ENCODE peak calls at places on chromosomes 11 and 22, in ten cellular contexts. X is mesothelial cell of epicardium; A is A549; G is tibial artery; Y is activated B cell treated with CpG ODN at 0.5 μM for 24 hours; K is fibroblast of lung; O is CD8-positive, alpha-beta T cell; I is cardiac muscle cell; V is MCF 10A; R is nephron progenitor cell. E is an unnamed sample.

GRCh38 chr22:33568934-33569496 is 351.3 kb downstream of the LARGE1 start:
- DNase-seq in X (no peak), A (no peak), G (no peak), Y (no peak), K (no peak), O (no peak), I (peak), V (no peak), R (no peak), E (no peak)

GRCh38 chr22:19122752-19123492 is 710 bp upstream of the DGCR2 start:
- DNase-seq in X (no peak), A (no peak), G (peak), Y (no peak), K (peak), O (no peak), I (peak), V (no peak), R (no peak), E (no peak)

GRCh38 chr11:23679041-23679440 is 817.8 kb upstream of the LUZP2 start:
- DNase-seq in X (no peak), A (no peak), G (no peak), Y (no peak), K (no peak), O (no peak), I (no peak), V (no peak), R (no peak), E (no peak)

GRCh38 chr22:28051787-28052356 is 132.8 kb upstream of the PITPNB start:
- DNase-seq in X (peak), A (peak), G (peak), Y (no peak), K (peak), O (no peak), I (peak), V (peak), R (peak), E (peak)

GRCh38 chr11:28621648-28622215 is 513.5 kb downstream of the METTL15 start:
- DNase-seq in X (no peak), A (no peak), G (no peak), Y (no peak), K (peak), O (no peak), I (no peak), V (no peak), R (no peak), E (no peak)

GRCh38 chr11:113526521-113526920 is 51.3 kb upstream of the DRD2 start:
- DNase-seq in X (no peak), A (no peak), G (no peak), Y (no peak), K (no peak), O (no peak), I (no peak), V (no peak), R (no peak), E (no peak)

GRCh38 chr11:11263238-11264030 is 89.6 kb downstream of the CSNK2A3 start:
- DNase-seq in X (no peak), A (no peak), G (no peak), Y (no peak), K (no peak), O (no peak), I (no peak), V (peak), R (peak), E (no peak)

GRCh38 chr11:113488931-113489351 is 13.7 kb upstream of the DRD2 start:
- DNase-seq in X (no peak), A (no peak), G (no peak), Y (no peak), K (no peak), O (no peak), I (no peak), V (no peak), R (no peak), E (no peak)

GRCh38 chr11:117969160-117969991 is 16.8 kb upstream of the IL10RA start:
- DNase-seq in X (no peak), A (no peak), G (no peak), Y (no peak), K (no peak), O (no peak), I (no peak), V (no peak), R (no peak), E (no peak)

GRCh38 chr22:49362393-49362792 is 465.3 kb downstream of the BRD1 start:
- DNase-seq in X (no peak), A (no peak), G (no peak), Y (no peak), K (no peak), O (no peak), I (no peak), V (no peak), R (no peak), E (no peak)

GRCh38 chr22:24540470-24540869 is 14.5 kb downstream of the GUCD1 start:
- DNase-seq in X (no peak), A (no peak), G (no peak), Y (no peak), K (no peak), O (no peak), I (no peak), V (no peak), R (no peak), E (no peak)

GRCh38 chr11:26741036-26741435 is 19.2 kb upstream of the SLC5A12 start:
- DNase-seq in X (no peak), A (no peak), G (no peak), Y (no peak), K (peak), O (no peak), I (no peak), V (peak), R (no peak), E (no peak)

GRCh38 chr11:1547467-1548098 is 24.5 kb downstream of the DUSP8 start:
- DNase-seq in X (no peak), A (no peak), G (no peak), Y (no peak), K (no peak), O (no peak), I (no peak), V (no peak), R (no peak), E (no peak)

GRCh38 chr11:1546077-1546535 is 26.0 kb downstream of the DUSP8 start:
- DNase-seq in X (no peak), A (no peak), G (no peak), Y (no peak), K (no peak), O (no peak), I (no peak), V (no peak), R (no peak), E (no peak)

GRCh38 chr11:1548221-1549070 is 23.6 kb downstream of the DUSP8 start:
- DNase-seq in X (no peak), A (peak), G (peak), Y (no peak), K (peak), O (no peak), I (peak), V (peak), R (peak), E (no peak)

GRCh38 chr11:1545432-1545831 is 26.6 kb downstream of the DUSP8 start:
- DNase-seq in X (no peak), A (no peak), G (no peak), Y (no peak), K (no peak), O (no peak), I (no peak), V (no peak), R (no peak), E (no peak)

DNA sequence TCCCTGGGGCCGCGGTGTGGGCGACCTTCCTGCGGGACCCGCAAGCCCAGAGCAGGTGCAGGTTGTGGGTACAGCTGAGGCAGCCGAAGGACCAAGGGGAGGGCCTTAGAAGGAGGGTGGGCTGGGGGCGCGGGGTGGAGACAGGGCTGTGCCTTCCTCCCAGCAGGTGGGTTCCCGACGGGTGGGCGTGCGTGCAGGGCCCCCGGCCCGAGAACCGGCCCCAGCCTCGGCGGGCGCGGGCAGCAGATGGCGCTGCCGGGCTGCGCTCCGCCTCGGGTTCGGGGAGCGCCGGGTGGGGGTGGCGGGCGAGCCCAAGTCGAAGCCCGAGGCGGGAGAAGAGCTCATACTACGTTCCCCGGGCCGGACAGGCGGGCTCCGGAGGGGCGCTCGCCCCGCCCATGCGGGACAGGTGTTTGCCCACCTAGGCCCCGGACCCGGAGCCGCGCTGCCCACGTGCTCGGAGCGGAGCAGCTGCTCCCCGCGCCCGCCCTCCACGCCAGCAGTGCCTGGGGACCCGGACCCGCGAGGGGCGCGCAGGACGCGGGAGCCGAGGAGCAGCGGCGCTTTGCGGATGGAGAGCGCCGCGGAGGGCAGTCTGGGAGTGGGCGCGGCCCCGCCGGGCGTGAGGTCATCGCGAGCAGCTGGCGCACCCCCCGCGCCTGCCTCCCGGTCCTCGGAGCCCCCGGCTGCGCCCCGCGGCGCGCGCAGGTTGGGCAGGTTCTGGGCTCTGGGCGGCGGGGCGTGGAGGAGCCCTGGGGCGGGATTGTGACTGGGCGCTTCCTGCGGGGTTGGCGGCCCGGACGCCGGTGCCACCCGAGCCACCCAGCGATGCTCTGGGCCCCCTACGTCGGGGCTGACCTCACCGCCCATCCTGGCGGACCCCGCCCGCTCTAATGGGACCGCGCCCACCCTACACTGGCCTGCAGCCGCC is 25.3 kb downstream of the DUSP8 start:
- DNase-seq in X (no peak), A (peak), G (no peak), Y (peak), K (peak), O (peak), I (peak), V (peak), R (peak), E (peak)
- TF ChIP-seq CTCF in X (peak), A (peak), G (peak), Y (no peak), K (peak), O (peak), I (peak), V (peak), R (peak), E (peak)

GRCh38 chr11:43503417-43503816 is 144.7 kb downstream of the TTC17 start:
- DNase-seq in X (no peak), A (no peak), G (no peak), Y (no peak), K (no peak), O (no peak), I (no peak), V (no peak), R (no peak), E (no peak)
- TF ChIP-seq CTCF in X (no peak), A (no peak), G (no peak), Y (no peak), K (no peak), O (no peak), I (peak), V (peak), R (no peak), E (no peak)

GRCh38 chr11:1167256-1167655 is 9.5 kb downstream of the MUC5AC start:
- DNase-seq in X (no peak), A (no peak), G (peak), Y (no peak), K (no peak), O (no peak), I (no peak), V (no peak), R (no peak), E (no peak)
- TF ChIP-seq CTCF in X (no peak), A (no peak), G (no peak), Y (no peak), K (no peak), O (no peak), I (no peak), V (no peak), R (no peak), E (no peak)

GRCh38 chr11:61617515-61617914 is 36.6 kb upstream of the SYT7 start:
- DNase-seq in X (no peak), A (no peak), G (no peak), Y (no peak), K (no peak), O (no peak), I (no peak), V (no peak), R (no peak), E (no peak)
- TF ChIP-seq CTCF in X (peak), A (no peak), G (no peak), Y (no peak), K (no peak), O (no peak), I (peak), V (no peak), R (no peak), E (peak)

GRCh38 chr22:42929838-42930155 is 72.7 kb upstream of the ARFGAP3 start:
- DNase-seq in X (no peak), A (no peak), G (no peak), Y (no peak), K (no peak), O (no peak), I (no peak), V (no peak), R (no peak), E (no peak)

GRCh38 chr22:42932197-42932519 is 75.1 kb upstream of the ARFGAP3 start:
- DNase-seq in X (no peak), A (no peak), G (no peak), Y (peak), K (no peak), O (no peak), I (no peak), V (no peak), R (no peak), E (no peak)

GRCh38 chr22:42931421-42932196 is 74.5 kb upstream of the ARFGAP3 start:
- DNase-seq in X (no peak), A (no peak), G (no peak), Y (no peak), K (no peak), O (no peak), I (no peak), V (no peak), R (no peak), E (no peak)

GRCh38 chr22:42928969-42929837 is 72.1 kb upstream of the ARFGAP3 start:
- DNase-seq in X (no peak), A (no peak), G (peak), Y (no peak), K (no peak), O (no peak), I (no peak), V (no peak), R (no peak), E (no peak)

DNA sequence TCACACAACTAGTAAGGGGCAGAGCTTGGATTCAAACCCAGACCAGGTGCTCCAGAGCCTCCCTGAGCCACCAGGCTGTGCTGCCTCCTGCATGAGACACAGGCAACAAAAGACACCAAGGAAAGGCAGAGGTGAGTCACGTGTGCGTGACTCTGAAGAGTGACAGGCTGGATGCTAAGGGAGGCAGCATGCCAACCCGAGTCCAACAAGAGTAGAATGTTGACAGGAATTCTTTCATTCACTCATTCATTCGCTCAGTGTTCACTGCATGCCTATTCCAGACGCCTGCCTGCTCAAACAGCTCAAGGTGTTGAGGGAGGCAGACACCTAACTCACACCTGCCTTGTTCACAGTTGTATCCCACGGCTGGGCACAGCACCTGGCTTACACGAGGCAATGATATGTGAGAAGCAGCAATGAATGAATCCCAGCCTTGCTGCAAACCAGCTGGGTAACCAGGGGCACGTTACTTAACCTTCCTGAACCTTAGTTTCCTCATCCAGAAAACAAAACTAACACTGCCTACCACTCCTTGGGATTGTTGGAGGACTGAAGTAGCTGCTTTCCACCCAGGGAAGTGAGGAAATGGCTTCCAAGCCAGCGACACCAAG is 73.8 kb upstream of the ARFGAP3 start:
- DNase-seq in X (no peak), A (peak), G (no peak), Y (peak), K (no peak), O (no peak), I (no peak), V (peak), R (no peak), E (no peak)
- TF ChIP-seq CTCF in X (no peak), A (no peak), G (no peak), Y (no peak), K (no peak), O (no peak), I (no peak), V (peak), R (no peak), E (no peak)

E was measured in neural crest cell.